ENCODE peak calls at places on chromosomes 16 and 17, in four cellular contexts. One of them, this sample, is unnamed.

GRCh38 chr17:1643293-1643998 is 2.1 kb downstream of the SCARF1 start:
- DNase-seq in keratinocyte: no peak
- DNase-seq in transverse colon: peak
- DNase-seq in IMR-90: no peak
- DNase-seq in this sample: no peak

GRCh38 chr17:28313841-28314240 is 5.2 kb upstream of the TMEM97 start:
- DNase-seq in keratinocyte: no peak
- DNase-seq in transverse colon: no peak
- DNase-seq in IMR-90: no peak
- DNase-seq in this sample: no peak

GRCh38 chr16:50326835-50327465 is 41.8 kb downstream of the BRD7 start:
- DNase-seq in keratinocyte: no peak
- DNase-seq in transverse colon: no peak
- DNase-seq in IMR-90: peak
- DNase-seq in this sample: no peak

GRCh38 chr17:6061290-6061689 is 8.9 kb upstream of the WSCD1 start:
- DNase-seq in keratinocyte: no peak
- DNase-seq in transverse colon: no peak
- DNase-seq in IMR-90: peak
- DNase-seq in this sample: no peak

GRCh38 chr17:79633937-79634813 is 23.3 kb upstream of the RBFOX3 start:
- DNase-seq in keratinocyte: no peak
- DNase-seq in transverse colon: peak
- DNase-seq in IMR-90: no peak
- DNase-seq in this sample: no peak

GRCh38 chr16:85606920-85607319 is 6.2 kb upstream of the GSE1 start:
- DNase-seq in keratinocyte: no peak
- DNase-seq in transverse colon: no peak
- DNase-seq in IMR-90: no peak
- DNase-seq in this sample: no peak

GRCh38 chr16:84303023-84303422 is 8.3 kb downstream of the WFDC1 start:
- DNase-seq in keratinocyte: no peak
- DNase-seq in transverse colon: peak
- DNase-seq in IMR-90: peak
- DNase-seq in this sample: no peak

GRCh38 chr17:8192070-8192815 is 2.3 kb upstream of the BORCS6 start:
- DNase-seq in keratinocyte: no peak
- DNase-seq in transverse colon: peak
- DNase-seq in IMR-90: peak
- DNase-seq in this sample: peak

GRCh38 chr16:85284138-85284897 is 172.0 kb upstream of the CIBAR2 start:
- DNase-seq in keratinocyte: no peak
- DNase-seq in transverse colon: no peak
- DNase-seq in IMR-90: no peak
- DNase-seq in this sample: peak

GRCh38 chr16:82660966-82661365 is 34.2 kb downstream of the CDH13 start:
- DNase-seq in keratinocyte: no peak
- DNase-seq in transverse colon: no peak
- DNase-seq in IMR-90: no peak
- DNase-seq in this sample: no peak

GRCh38 chr17:42459256-42459982 is 741 bp downstream of the ATP6V0A1 start:
- DNase-seq in keratinocyte: no peak
- DNase-seq in transverse colon: peak
- DNase-seq in IMR-90: peak
- DNase-seq in this sample: peak

GRCh38 chr17:2050246-2050866 is 4.5 kb upstream of the HIC1 start:
- DNase-seq in keratinocyte: no peak
- DNase-seq in transverse colon: peak
- DNase-seq in IMR-90: peak
- DNase-seq in this sample: peak

GRCh38 chr17:27586203-27586701 is 44.7 kb upstream of the LGALS9 start:
- DNase-seq in keratinocyte: no peak
- DNase-seq in transverse colon: no peak
- DNase-seq in IMR-90: peak
- DNase-seq in this sample: no peak

GRCh38 chr16:11160676-11161115 is 95.3 kb downstream of the SOCS1 start:
- DNase-seq in keratinocyte: no peak
- DNase-seq in transverse colon: no peak
- DNase-seq in IMR-90: no peak
- DNase-seq in this sample: no peak

GRCh38 chr17:45983614-45984310 is 15.3 kb upstream of the STH start:
- DNase-seq in keratinocyte: no peak
- DNase-seq in transverse colon: no peak
- DNase-seq in IMR-90: no peak
- DNase-seq in this sample: no peak

GRCh38 chr16:56354016-56354415 is 71.3 kb downstream of the AMFR start:
- DNase-seq in keratinocyte: no peak
- DNase-seq in transverse colon: peak
- DNase-seq in IMR-90: no peak
- DNase-seq in this sample: no peak

GRCh38 chr16:85523602-85524364 is 89.3 kb upstream of the GSE1 start:
- DNase-seq in keratinocyte: no peak
- DNase-seq in transverse colon: no peak
- DNase-seq in IMR-90: peak
- DNase-seq in this sample: no peak

GRCh38 chr17:1422907-1423306 is 22.9 kb upstream of the YWHAE start:
- DNase-seq in keratinocyte: peak
- DNase-seq in transverse colon: no peak
- DNase-seq in IMR-90: peak
- DNase-seq in this sample: no peak

GRCh38 chr17:66686601-66687000 is 148.3 kb upstream of the CACNG5 start:
- DNase-seq in keratinocyte: no peak
- DNase-seq in transverse colon: no peak
- DNase-seq in IMR-90: no peak
- DNase-seq in this sample: no peak

GRCh38 chr17:48483471-48484131 is 47.2 kb downstream of the HOXB1 start:
- DNase-seq in keratinocyte: peak
- DNase-seq in transverse colon: peak
- DNase-seq in IMR-90: peak
- DNase-seq in this sample: no peak

GRCh38 chr17:39001703-39002637 is 34.8 kb upstream of the FBXO47 start:
- DNase-seq in keratinocyte: peak
- DNase-seq in transverse colon: peak
- DNase-seq in IMR-90: peak
- DNase-seq in this sample: no peak

GRCh38 chr17:57459286-57459915 is 203.1 kb downstream of the MSI2 start:
- DNase-seq in keratinocyte: no peak
- DNase-seq in transverse colon: no peak
- DNase-seq in IMR-90: peak
- DNase-seq in this sample: no peak

GRCh38 chr17:76189741-76190140 is 48.7 kb upstream of the FOXJ1 start:
- DNase-seq in keratinocyte: no peak
- DNase-seq in transverse colon: no peak
- DNase-seq in IMR-90: no peak
- DNase-seq in this sample: no peak

GRCh38 chr16:66408181-66409048 is 18.7 kb upstream of the BEAN1 start:
- DNase-seq in keratinocyte: peak
- DNase-seq in transverse colon: no peak
- DNase-seq in IMR-90: peak
- DNase-seq in this sample: no peak

GRCh38 chr17:20934288-20934687 is 108.5 kb downstream of the USP22 start:
- DNase-seq in keratinocyte: no peak
- DNase-seq in transverse colon: no peak
- DNase-seq in IMR-90: no peak
- DNase-seq in this sample: no peak

GRCh38 chr16:8872071-8872470 is 3.3 kb upstream of the CARHSP1 start:
- DNase-seq in keratinocyte: no peak
- DNase-seq in transverse colon: no peak
- DNase-seq in IMR-90: no peak
- DNase-seq in this sample: no peak

GRCh38 chr16:4869147-4869790 is 22.0 kb downstream of the UBN1 start:
- DNase-seq in keratinocyte: no peak
- DNase-seq in transverse colon: no peak
- DNase-seq in IMR-90: no peak
- DNase-seq in this sample: no peak

GRCh38 chr16:4868573-4868972 is 21.3 kb downstream of the UBN1 start:
- DNase-seq in keratinocyte: no peak
- DNase-seq in transverse colon: no peak
- DNase-seq in IMR-90: no peak
- DNase-seq in this sample: no peak

GRCh38 chr16:4873091-4873490 is 25.8 kb downstream of the UBN1 start:
- DNase-seq in keratinocyte: no peak
- DNase-seq in transverse colon: no peak
- DNase-seq in IMR-90: no peak
- DNase-seq in this sample: no peak

GRCh38 chr16:4868046-4868445 is 20.8 kb downstream of the UBN1 start:
- DNase-seq in keratinocyte: no peak
- DNase-seq in transverse colon: no peak
- DNase-seq in IMR-90: no peak
- DNase-seq in this sample: no peak

DNA sequence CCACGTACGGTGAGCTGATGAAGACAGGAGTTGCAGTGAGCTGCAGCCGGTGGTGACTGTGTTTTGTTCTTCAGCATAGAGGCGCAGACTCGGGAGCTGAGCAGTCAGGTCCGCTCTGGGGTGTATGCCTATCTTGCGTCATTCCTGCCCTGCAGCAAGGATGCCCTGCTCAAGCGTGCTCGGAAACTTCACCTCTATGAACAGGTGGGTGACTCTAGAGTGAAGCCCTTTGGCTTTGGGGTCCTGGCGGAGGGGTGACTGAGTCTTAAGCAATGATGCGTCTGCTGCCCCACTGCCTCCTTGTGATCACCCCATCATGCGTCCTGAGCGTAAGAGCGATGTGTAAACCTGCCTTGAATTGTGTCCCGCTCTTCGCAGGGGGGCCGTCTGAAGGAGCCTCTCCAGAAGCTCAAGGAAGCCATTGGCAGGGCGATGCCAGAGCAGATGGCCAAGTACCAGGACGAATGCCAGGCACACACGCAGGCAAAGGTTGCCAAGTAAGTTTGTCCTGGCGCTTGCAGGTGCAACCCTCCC is 22.9 kb downstream of the UBN1 start:
- DNase-seq in keratinocyte: no peak
- DNase-seq in transverse colon: no peak
- DNase-seq in IMR-90: no peak
- DNase-seq in this sample: no peak
- H3K27ac ChIP-seq in keratinocyte: no peak
- H3K27ac ChIP-seq in transverse colon: no peak
- H3K27ac ChIP-seq in IMR-90: no peak
- H3K27ac ChIP-seq in this sample: no peak

GRCh38 chr16:57914244-57915173 is 56.4 kb downstream of the CNGB1 start:
- DNase-seq in keratinocyte: no peak
- DNase-seq in transverse colon: no peak
- DNase-seq in IMR-90: no peak
- DNase-seq in this sample: no peak
- H3K27ac ChIP-seq in keratinocyte: no peak
- H3K27ac ChIP-seq in transverse colon: no peak
- H3K27ac ChIP-seq in IMR-90: no peak
- H3K27ac ChIP-seq in this sample: no peak

DNA sequence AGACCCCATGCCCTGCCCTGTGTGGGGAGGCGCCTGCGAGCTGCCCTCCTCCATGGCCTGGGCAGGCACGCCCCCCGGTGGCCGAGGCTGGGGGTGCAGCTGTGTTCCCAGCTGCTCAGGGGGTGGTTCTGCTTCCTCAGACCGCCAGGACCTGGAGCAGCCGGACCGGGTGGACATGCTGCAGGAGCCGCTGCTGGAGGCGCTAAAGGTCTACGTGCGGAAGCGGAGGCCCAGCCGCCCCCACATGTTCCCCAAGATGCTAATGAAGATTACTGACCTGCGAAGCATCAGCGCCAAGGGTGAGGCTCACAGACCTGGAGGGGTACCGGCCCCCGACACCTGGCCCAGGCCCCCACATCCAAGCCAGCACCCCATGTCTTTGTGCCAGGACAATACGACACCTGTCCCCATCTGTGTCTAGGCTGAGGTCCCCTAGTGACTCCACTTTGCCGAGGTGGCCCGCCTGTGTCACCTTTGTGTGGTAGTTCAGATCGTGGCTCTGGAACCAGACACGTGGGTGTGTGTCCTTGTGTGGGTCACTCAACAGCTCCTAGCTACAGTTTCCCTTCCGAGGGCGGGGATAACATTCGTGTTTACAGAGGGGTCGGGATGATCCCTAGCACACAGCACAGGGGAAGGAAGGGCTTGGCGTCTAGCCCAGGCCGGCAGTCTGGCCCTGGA is 9.3 kb downstream of the GJD3 start:
- DNase-seq in keratinocyte: no peak
- DNase-seq in transverse colon: peak
- DNase-seq in IMR-90: peak
- DNase-seq in this sample: peak
- H3K27ac ChIP-seq in keratinocyte: no peak
- H3K27ac ChIP-seq in transverse colon: peak
- H3K27ac ChIP-seq in IMR-90: no peak
- H3K27ac ChIP-seq in this sample: no peak

GRCh38 chr16:5028950-5029475 is 4.7 kb downstream of the NAGPA start:
- DNase-seq in keratinocyte: no peak
- DNase-seq in transverse colon: no peak
- DNase-seq in IMR-90: no peak
- DNase-seq in this sample: peak
- H3K27ac ChIP-seq in keratinocyte: no peak
- H3K27ac ChIP-seq in transverse colon: no peak
- H3K27ac ChIP-seq in IMR-90: no peak
- H3K27ac ChIP-seq in this sample: peak